ENCODE peak calls at places on chromosomes 1 and 21, in six cellular contexts. D, G, N, V, A and U are unnamed samples.

GRCh38 chr21:33231526-33231925 is 1.8 kb downstream of the IFNAR2 start:
- DNase-seq in D (no peak), G (no peak), N (no peak), V (no peak), A (no peak), U (peak)

GRCh38 chr1:201946224-201946908 is at the start of gene LMOD1:
- DNase-seq in D (peak), G (peak), N (peak), V (no peak), A (peak), U (no peak)

GRCh38 chr21:9837946-9838801 is 683.2 kb upstream of the TPTE start:
- DNase-seq in D (peak), G (no peak), N (no peak), V (no peak), A (peak), U (no peak)

GRCh38 chr1:223811634-223812101 is 34.1 kb downstream of the TP53BP2 start:
- DNase-seq in D (peak), G (peak), N (no peak), V (peak), A (no peak), U (no peak)

GRCh38 chr1:247268390-247269045 is 12.6 kb downstream of the VN1R5 start:
- DNase-seq in D (no peak), G (peak), N (no peak), V (no peak), A (no peak), U (no peak)

GRCh38 chr1:78758493-78758892 is 108.9 kb downstream of the IFI44 start:
- DNase-seq in D (no peak), G (no peak), N (no peak), V (no peak), A (no peak), U (no peak)

GRCh38 chr1:223105568-223105967 is 37.5 kb downstream of the TLR5 start:
- DNase-seq in D (no peak), G (no peak), N (no peak), V (no peak), A (no peak), U (no peak)

GRCh38 chr1:167274061-167274460 is 53.4 kb downstream of the POU2F1 start:
- DNase-seq in D (no peak), G (no peak), N (no peak), V (no peak), A (no peak), U (no peak)

GRCh38 chr21:17050646-17051045 is 462.2 kb upstream of the CXADR start:
- DNase-seq in D (no peak), G (no peak), N (no peak), V (no peak), A (no peak), U (no peak)

GRCh38 chr1:173914366-173914871 is 2.7 kb downstream of the SERPINC1 start:
- DNase-seq in D (peak), G (peak), N (peak), V (no peak), A (no peak), U (no peak)

GRCh38 chr21:20997308-20997632 is 939 bp upstream of the NCAM2 start:
- DNase-seq in D (peak), G (peak), N (no peak), V (no peak), A (no peak), U (no peak)

GRCh38 chr1:76770979-76771378 is 96.3 kb upstream of the ST6GALNAC5 start:
- DNase-seq in D (no peak), G (no peak), N (no peak), V (no peak), A (no peak), U (no peak)

GRCh38 chr1:6466023-6466422 is at the start of gene TNFRSF25:
- DNase-seq in D (no peak), G (no peak), N (no peak), V (peak), A (no peak), U (peak)

GRCh38 chr1:36303650-36304360 is 2.4 kb upstream of the SH3D21 start:
- DNase-seq in D (no peak), G (no peak), N (no peak), V (no peak), A (peak), U (no peak)

GRCh38 chr1:242828199-242828598 is 303.7 kb upstream of the PLD5 start:
- DNase-seq in D (peak), G (no peak), N (no peak), V (no peak), A (no peak), U (no peak)

GRCh38 chr1:186925881-186926676 is 97.3 kb downstream of the PLA2G4A start:
- DNase-seq in D (no peak), G (peak), N (no peak), V (no peak), A (no peak), U (no peak)

GRCh38 chr1:209648931-209649776 is 3.1 kb downstream of the LAMB3 start:
- DNase-seq in D (no peak), G (peak), N (peak), V (no peak), A (no peak), U (no peak)

GRCh38 chr21:46050651-46051378 is 47.1 kb upstream of the COL6A2 start:
- DNase-seq in D (no peak), G (no peak), N (no peak), V (no peak), A (no peak), U (no peak)
- H3K27ac ChIP-seq in D (no peak), G (no peak), N (no peak), V (no peak), A (peak), U (no peak)

DNA sequence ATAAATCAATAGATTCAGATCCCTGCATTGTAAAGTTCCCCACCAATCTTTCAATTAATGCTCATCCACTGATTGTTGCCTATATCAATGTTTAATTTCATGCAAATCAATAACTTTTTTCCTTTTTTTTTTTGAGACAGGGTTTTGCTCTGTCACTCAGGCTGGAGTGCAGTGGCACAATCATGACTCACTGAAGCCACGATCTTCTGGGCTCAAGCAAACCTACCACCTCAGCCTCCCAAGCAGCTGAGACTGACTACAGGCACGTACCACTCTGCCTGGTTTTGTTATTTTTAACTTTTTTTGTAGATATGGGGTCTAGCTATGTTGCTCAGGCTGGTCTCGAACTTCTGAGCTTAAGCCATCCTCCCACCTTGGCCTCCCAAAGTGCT is 25.7 kb downstream of the DIO1 start:
- DNase-seq in D (no peak), G (no peak), N (no peak), V (no peak), A (no peak), U (no peak)
- H3K27ac ChIP-seq in D (no peak), G (no peak), N (no peak), V (no peak), A (no peak), U (no peak)

DNA sequence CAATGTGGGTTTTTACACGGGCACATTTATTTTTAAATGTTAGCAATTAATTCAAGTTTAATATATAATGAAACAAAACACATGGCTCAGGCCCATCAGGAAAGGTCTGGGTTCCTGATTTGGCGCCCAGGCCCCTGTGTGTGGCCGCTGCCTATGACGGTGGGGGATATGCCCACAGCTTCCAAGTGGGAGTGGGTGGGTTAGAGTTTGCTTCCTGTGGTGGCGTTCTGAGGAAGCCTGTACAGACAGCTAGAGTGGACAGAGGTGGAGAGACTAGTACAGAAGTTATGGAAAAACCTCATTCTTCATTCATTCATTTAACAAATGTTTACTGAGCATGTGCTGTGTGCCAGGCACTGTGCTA is 22.4 kb upstream of the EPS8L3 start:
- DNase-seq in D (no peak), G (no peak), N (no peak), V (no peak), A (peak), U (no peak)
- H3K27ac ChIP-seq in D (no peak), G (no peak), N (peak), V (no peak), A (no peak), U (no peak)

GRCh38 chr1:15952317-15953258 is 23.3 kb downstream of the ZBTB17 start:
- DNase-seq in D (no peak), G (peak), N (no peak), V (no peak), A (no peak), U (no peak)
- H3K27ac ChIP-seq in D (peak), G (no peak), N (no peak), V (peak), A (peak), U (no peak)

DNA sequence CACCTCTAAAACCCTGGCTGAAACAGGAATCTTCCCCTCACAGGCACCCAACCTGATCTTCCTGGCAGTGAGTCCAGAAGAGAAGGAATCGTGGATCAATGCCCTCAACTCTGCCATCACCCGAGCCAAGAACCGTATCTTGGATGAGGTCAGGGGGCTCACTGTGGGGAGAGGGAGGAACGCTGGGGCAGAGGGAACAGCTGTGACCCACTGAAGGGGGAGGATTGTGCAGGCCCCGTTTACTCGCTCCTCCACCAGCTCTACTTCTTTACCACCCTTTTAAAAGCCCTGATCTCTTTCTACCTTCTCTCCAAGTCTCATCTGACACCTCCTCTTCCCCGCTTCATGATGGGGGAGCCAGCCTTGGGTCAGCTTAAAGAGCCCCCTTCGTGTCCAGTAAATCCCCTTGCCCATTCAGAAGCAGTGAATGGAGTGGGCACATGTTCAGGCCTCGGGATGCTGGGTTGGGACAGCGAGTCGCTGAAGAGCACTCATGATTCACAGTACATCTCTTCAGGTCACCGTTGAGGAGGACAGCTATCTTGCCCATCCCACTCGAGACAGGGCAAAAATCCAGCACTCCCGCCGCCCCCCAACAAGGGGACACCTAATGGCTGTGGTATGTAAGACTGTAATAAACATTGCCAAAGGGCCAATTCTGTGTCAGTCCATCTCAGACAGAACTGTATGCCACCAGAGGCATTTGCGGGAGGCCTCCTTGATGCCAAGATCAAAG is 7.3 kb downstream of the PLEKHO1 start:
- DNase-seq in D (no peak), G (peak), N (no peak), V (no peak), A (no peak), U (no peak)
- H3K27ac ChIP-seq in D (peak), G (peak), N (peak), V (no peak), A (no peak), U (no peak)

GRCh38 chr21:45377866-45378257 is 27.1 kb upstream of the COL18A1 start:
- DNase-seq in D (no peak), G (no peak), N (no peak), V (no peak), A (no peak), U (no peak)
- H3K27ac ChIP-seq in D (no peak), G (no peak), N (no peak), V (no peak), A (no peak), U (no peak)

DNA sequence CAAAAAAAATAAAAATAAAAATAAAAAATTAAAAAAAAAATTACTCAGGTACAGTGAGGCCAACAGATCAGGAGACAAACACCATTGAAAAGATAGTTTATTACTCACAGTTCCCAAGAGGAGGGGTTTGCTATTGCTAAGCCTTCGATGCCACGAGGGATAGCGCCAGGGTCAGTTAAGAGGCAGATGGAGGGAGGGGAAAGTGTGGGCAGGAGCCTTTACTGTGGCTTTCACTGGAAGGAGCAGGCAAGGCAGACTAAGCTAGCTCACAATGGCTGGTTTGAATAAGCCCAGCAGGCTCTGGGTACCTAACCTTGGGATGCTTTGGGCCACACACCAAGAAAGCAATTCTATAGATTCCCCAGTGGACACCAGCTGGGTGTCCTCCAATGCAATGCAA is 12.7 kb upstream of the RNF187 start:
- DNase-seq in D (no peak), G (no peak), N (no peak), V (no peak), A (no peak), U (no peak)
- H3K27ac ChIP-seq in D (no peak), G (no peak), N (no peak), V (no peak), A (no peak), U (no peak)

GRCh38 chr21:28436286-28436932 is 556.3 kb downstream of the LTN1 start:
- DNase-seq in D (no peak), G (peak), N (no peak), V (no peak), A (no peak), U (no peak)

GRCh38 chr21:28442085-28442484 is 550.6 kb downstream of the LTN1 start:
- DNase-seq in D (no peak), G (no peak), N (no peak), V (no peak), A (no peak), U (no peak)

GRCh38 chr21:28439246-28439645 is 553.4 kb downstream of the LTN1 start:
- DNase-seq in D (no peak), G (no peak), N (no peak), V (no peak), A (no peak), U (no peak)

GRCh38 chr21:28442624-28443023 is 550.1 kb downstream of the LTN1 start:
- DNase-seq in D (no peak), G (peak), N (no peak), V (no peak), A (no peak), U (no peak)

DNA sequence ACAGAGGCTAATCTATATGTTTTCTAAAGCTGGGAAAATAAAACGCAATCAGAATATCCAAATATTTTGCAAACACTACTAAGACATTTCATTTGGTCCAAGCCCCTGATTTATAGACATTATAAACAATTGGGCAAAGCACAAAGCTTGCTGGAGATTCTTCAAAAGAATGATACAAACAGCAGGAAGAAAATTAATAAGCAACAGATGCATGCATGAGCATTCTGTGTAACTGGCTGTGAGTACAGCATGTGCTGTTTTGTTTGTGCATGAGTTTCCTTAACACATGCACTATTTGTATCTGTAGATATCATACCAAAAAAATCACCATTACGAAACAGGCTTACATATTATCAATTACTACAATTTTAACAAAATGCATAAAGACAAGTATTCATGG is 552.8 kb downstream of the LTN1 start:
- DNase-seq in D (no peak), G (no peak), N (no peak), V (no peak), A (no peak), U (no peak)
- H3K27ac ChIP-seq in D (no peak), G (no peak), N (no peak), V (no peak), A (no peak), U (no peak)

DNA sequence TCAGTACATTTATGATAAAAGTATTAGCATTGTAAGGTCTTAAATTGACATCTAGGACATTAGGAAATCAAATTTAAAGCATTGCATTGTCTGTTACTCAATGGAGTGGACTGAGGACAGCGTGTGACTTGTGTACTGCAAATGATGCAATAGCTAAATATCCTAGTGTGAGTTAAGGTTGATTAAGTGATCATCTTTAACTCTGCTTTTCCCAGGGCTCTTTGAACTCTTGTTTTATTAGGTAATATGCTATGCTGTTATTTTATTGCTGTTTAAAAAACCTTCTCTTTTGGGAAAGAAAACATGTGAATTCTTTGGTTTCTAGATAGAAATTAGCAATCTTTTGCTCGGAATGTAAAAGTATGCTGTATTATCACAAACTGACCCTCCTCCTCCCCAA is 38.6 kb downstream of the NFIA start:
- DNase-seq in D (no peak), G (peak), N (no peak), V (no peak), A (no peak), U (no peak)
- H3K27ac ChIP-seq in D (no peak), G (no peak), N (no peak), V (peak), A (peak), U (no peak)

DNA sequence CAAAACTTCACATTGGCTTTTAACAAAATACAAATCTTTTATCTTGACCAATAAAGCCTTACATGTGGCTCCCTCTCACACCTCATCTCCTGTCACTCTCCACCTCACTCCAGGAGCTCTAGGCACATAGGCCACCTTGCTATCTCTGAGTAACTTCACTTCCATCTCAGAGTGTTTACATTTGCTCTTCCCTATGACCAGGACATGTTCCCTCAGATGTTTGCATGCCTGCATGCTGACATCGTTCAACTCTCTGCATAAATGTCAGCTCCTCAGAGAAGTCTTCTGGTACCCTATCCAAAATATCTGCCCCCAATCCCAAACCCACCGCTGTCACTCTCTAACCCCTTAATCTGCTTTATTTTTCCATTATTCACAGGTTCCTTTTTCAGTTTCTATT is 110.9 kb downstream of the TOMM20 start:
- DNase-seq in D (no peak), G (no peak), N (no peak), V (no peak), A (no peak), U (no peak)
- H3K27ac ChIP-seq in D (peak), G (no peak), N (no peak), V (no peak), A (no peak), U (no peak)